ENCODE peak calls at places on chromosomes 11 and 22, in five cellular contexts. E is globus pallidus, M is NCI-H460, J is NCI-H1048, V is frontal cortex. A is an unnamed sample.
A peak's percentile ranks its signal among the peaks of the same experiment; 100 is the strongest.

GRCh38 chr11:129637983-129638776 is 177.5 kb upstream of the TMEM45B start:
- DNase-seq in E (no peak), J (no peak), M (no peak), V (no peak), A (no peak)

GRCh38 chr22:39558950-39559349 is 11.6 kb upstream of the CACNA1I start:
- DNase-seq in M (no peak), J (no peak), V (no peak), E (no peak), A (no peak)

GRCh38 chr11:10418259-10418949 is 36.7 kb upstream of the AMPD3 start:
- DNase-seq in V (no peak), J (no peak), M (no peak), E (no peak), A (no peak)

GRCh38 chr11:125201525-125202121 is 37.1 kb downstream of the PKNOX2 start:
- DNase-seq in M (no peak), E (peak; percentile 36), J (no peak), V (no peak), A (no peak)

GRCh38 chr11:3184732-3185347 is 19.7 kb upstream of the OSBPL5 start:
- DNase-seq in J (no peak), M (no peak), E (no peak), V (no peak), A (no peak)

GRCh38 chr11:416757-417621 is 2.2 kb upstream of the SIGIRR start:
- DNase-seq in M (no peak), V (no peak), J (no peak), E (no peak), A (no peak)

GRCh38 chr11:82967381-82967780 is 65.8 kb downstream of the DDIAS start:
- DNase-seq in E (no peak), M (no peak), V (no peak), J (no peak), A (no peak)

GRCh38 chr11:417652-418342 is 3.0 kb upstream of the SIGIRR start:
- DNase-seq in V (no peak), E (no peak), M (no peak), J (no peak), A (no peak)

GRCh38 chr22:26846645-26847044 is 189.3 kb downstream of the MIAT start:
- DNase-seq in E (no peak), J (no peak), M (no peak), V (no peak), A (no peak)

GRCh38 chr11:74332272-74332671 is 20.8 kb upstream of the P4HA3 start:
- DNase-seq in M (no peak), V (no peak), E (no peak), J (no peak), A (no peak)

GRCh38 chr22:28799834-28800307 is 498 bp downstream of the XBP1 start:
- DNase-seq in V (no peak), E (peak; percentile 39), J (no peak), M (peak; percentile 30), A (no peak)

GRCh38 chr22:30647536-30647935 is 12.0 kb downstream of the SLC35E4 start:
- DNase-seq in E (no peak), V (no peak), M (no peak), J (no peak), A (no peak)

GRCh38 chr11:69218946-69219720 is 63.4 kb downstream of the SMIM38 start:
- DNase-seq in J (no peak), E (no peak), V (no peak), M (no peak), A (no peak)

GRCh38 chr11:95516786-95517185 is 272.8 kb downstream of the FAM76B start:
- DNase-seq in V (no peak), E (no peak), J (no peak), M (no peak), A (no peak)

GRCh38 chr11:70251583-70252285 is 18.8 kb upstream of the PPFIA1 start:
- DNase-seq in V (peak; percentile 26), E (peak; percentile 15), J (no peak), M (no peak), A (no peak)

GRCh38 chr22:27602390-27602789 is 199.2 kb downstream of the MN1 start:
- DNase-seq in M (no peak), J (no peak), E (no peak), V (no peak), A (no peak)

GRCh38 chr22:43233529-43233928 is 46.6 kb upstream of the TTLL12 start:
- DNase-seq in E (no peak), V (no peak), M (no peak), J (no peak), A (no peak)

GRCh38 chr11:68773521-68774187 is 22.3 kb upstream of the TESMIN start:
- DNase-seq in J (no peak), M (no peak), V (no peak), E (no peak), A (no peak)

GRCh38 chr11:28798286-28798685 is 690.1 kb downstream of the METTL15 start:
- DNase-seq in E (no peak), V (no peak), J (no peak), M (no peak), A (no peak)

GRCh38 chr22:43587574-43587973 is 175.8 kb downstream of the MPPED1 start:
- DNase-seq in M (no peak), V (no peak), J (no peak), E (no peak), A (no peak)

GRCh38 chr11:65170058-65170534 is at the start of gene SPDYC:
- DNase-seq in J (no peak), V (no peak), E (no peak), M (no peak), A (no peak)

GRCh38 chr22:25199726-25200520 is at the start of gene CRYBB3:
- DNase-seq in J (no peak), M (no peak), V (no peak), E (no peak), A (no peak)

GRCh38 chr11:43969543-43969942 is 27.1 kb downstream of the C11orf96 start:
- DNase-seq in J (no peak), M (no peak), E (peak; percentile 75), V (no peak), A (no peak)

GRCh38 chr11:6992457-6993431 is 27.4 kb downstream of the ZNF214 start:
- DNase-seq in V (no peak), J (no peak), M (no peak), E (no peak), A (no peak)

GRCh38 chr11:132886335-132886734 is 646.0 kb downstream of the OPCML start:
- DNase-seq in V (no peak), J (no peak), M (no peak), E (no peak), A (no peak)

GRCh38 chr11:123856444-123856843 is 29.0 kb downstream of the TMEM225 start:
- DNase-seq in V (no peak), E (no peak), M (no peak), J (no peak), A (no peak)

GRCh38 chr22:30228509-30229359 is 17.8 kb downstream of the LIF start:
- DNase-seq in V (no peak), M (no peak), E (no peak), J (no peak), A (no peak)

A was measured in NCI-H1436 treated with DMSO at 0.1 percent for 48 hours.